ENCODE peak calls at places on chromosome 19, in four cellular contexts. U is K562, W is GM12878, T is HepG2. M is an unnamed sample.

GRCh38 chr19:13024958-13025653 is 29.8 kb downstream of the NFIX start:
- DNase-seq in U (no peak), W (no peak), T (no peak), M (no peak)

GRCh38 chr19:55315956-55316525 is 9.1 kb downstream of the TMEM150B start:
- DNase-seq in U (no peak), W (no peak), T (no peak), M (no peak)

GRCh38 chr19:33486936-33487793 is 34.4 kb downstream of the PEPD start:
- DNase-seq in U (no peak), W (no peak), T (no peak), M (no peak)

GRCh38 chr19:33459220-33459619 is 62.4 kb downstream of the PEPD start:
- DNase-seq in U (no peak), W (no peak), T (no peak), M (no peak)

GRCh38 chr19:38729653-38730469 is 14.4 kb downstream of the CAPN12 start:
- DNase-seq in U (peak; percentile 66), W (no peak), T (peak; percentile 57), M (peak; percentile 89)

GRCh38 chr19:14411161-14411560 is 8.0 kb downstream of the DDX39A start:
- DNase-seq in U (no peak), W (no peak), T (no peak), M (no peak)

GRCh38 chr19:16457195-16457953 is 14.4 kb downstream of the EPS15L1 start:
- DNase-seq in U (peak; percentile 47), W (no peak), T (peak; percentile 24), M (no peak)

GRCh38 chr19:56725829-56726424 is 54.4 kb upstream of the ZNF835 start:
- DNase-seq in U (no peak), W (no peak), T (no peak), M (no peak)

GRCh38 chr19:14507704-14508246 is 10.4 kb downstream of the DNAJB1 start:
- DNase-seq in U (no peak), W (no peak), T (peak; percentile 71), M (peak; percentile 89)

GRCh38 chr19:47405197-47405550 is 14.2 kb downstream of the MEIS3 start:
- DNase-seq in U (no peak), W (no peak), T (no peak), M (no peak)

GRCh38 chr19:57813919-57814504 is 701 bp downstream of the ZNF552 start:
- DNase-seq in U (no peak), W (no peak), T (peak; percentile 12), M (peak; percentile 17)

GRCh38 chr19:7228935-7229541 is 65.2 kb downstream of the INSR start:
- DNase-seq in U (no peak), W (no peak), T (no peak), M (no peak)

GRCh38 chr19:12763100-12763499 is 11.5 kb downstream of the BEST2 start:
- DNase-seq in U (no peak), W (no peak), T (no peak), M (no peak)

GRCh38 chr19:51726049-51726448 is 2.3 kb upstream of the HAS1 start:
- DNase-seq in U (peak; percentile 82), W (no peak), T (no peak), M (no peak)

GRCh38 chr19:39937094-39937493 is 2.7 kb upstream of the FCGBP start:
- DNase-seq in U (no peak), W (peak; percentile 36), T (no peak), M (no peak)

DNA sequence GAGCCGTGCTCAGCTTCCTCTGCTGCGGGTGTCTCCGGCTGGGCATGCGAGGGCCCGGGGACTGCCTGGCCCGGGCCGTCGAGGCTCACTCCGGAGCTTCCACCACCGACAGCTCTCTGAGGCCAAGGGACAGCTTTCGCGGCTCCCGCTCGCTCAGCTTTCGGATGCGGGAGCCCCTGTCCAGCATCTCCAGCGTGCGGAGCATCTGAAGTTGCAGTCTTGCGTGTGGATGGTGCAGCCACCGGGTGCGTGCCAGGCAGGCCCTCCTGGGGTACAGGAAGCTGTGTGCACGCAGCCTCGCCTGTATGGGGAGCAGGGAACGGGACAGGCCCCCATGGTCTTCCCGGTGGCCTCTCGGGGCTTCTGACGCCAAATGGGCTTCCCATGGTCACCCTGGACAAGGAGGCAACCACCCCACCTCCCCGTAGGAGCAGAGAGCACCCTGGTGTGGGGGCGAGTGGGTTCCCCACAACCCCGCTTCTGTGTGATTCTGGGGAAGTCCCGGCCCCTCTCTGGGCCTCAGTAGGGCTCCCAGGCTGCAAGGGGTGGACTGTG is 1.2 kb downstream of the S1PR4 start:
- DNase-seq in U (no peak), W (no peak), T (no peak), M (no peak)
- TF ChIP-seq MYC in U (no peak), W (peak; percentile 15), T (no peak), M (no peak)

DNA sequence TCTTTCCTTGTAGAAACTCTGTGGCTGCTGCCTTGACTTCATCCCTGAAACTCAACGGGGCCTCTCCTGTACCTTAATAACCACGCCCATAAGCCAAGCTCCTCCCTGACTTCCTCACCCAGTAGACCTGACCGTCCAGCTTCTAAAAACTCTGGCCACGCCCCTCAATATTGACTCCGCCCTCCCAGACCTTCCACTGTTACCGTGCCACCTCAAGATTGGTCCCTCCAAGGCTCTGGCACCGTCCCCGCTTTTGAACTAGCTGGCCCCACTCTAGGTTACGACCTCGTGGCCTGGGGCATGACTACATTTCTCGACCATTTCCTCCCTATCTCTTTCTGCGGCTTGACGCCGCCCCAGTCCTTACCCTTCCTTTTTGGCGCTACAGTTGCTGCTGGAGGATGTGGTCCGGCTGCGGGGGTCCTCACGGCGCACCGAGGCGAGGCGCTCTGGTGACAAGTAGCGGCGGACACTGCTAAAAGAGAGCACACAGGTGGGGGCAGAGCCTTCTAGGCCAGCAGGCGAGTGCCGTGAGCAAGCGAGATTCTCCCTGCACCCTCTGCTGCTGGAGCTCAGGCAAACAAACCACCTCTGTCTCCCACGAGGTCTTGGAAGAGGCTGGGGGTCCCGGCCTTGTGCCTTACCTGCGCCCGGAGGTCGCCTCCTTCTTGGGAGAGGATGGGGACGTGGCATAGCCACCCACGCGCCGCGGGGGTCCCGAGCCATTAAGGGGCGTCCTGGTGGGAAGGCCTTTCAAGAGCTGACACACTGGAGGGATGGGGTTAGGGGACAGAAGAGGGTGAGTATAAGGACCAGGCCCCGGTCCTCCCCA is 2.3 kb upstream of the EML2 start:
- DNase-seq in U (peak; percentile 84), W (peak; percentile 95), T (peak; percentile 90), M (peak; percentile 97)
- TF ChIP-seq KDM1A in U (no peak), W (no peak), T (no peak), M (no peak)

GRCh38 chr19:48921721-48922500 is 11.6 kb upstream of the DHDH start:
- DNase-seq in U (no peak), W (no peak), T (no peak), M (no peak)
- TF ChIP-seq ESRRA in U (no peak), W (no peak), T (no peak), M (no peak)

GRCh38 chr19:4088065-4088679 is 21.5 kb upstream of the ZBTB7A start:
- DNase-seq in U (no peak), W (no peak), T (no peak), M (no peak)
- TF ChIP-seq MYC in U (no peak), W (no peak), T (no peak), M (no peak)

DNA sequence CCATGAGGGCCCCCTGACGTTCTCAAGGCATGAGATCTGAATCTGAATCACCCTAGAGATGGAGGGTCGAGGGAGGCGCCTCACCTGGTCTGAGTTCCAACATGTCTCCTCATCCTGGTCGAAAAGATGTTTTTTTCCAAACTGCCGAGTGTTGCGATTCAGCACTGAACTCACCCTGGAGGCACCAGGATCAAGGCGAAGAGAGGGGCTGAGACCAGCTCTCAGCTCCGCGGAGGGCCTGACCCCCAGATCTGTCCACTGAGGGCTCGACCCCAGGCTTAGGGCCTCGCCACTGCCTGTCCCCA is 555 bp downstream of the NR2C2AP start:
- DNase-seq in U (no peak), W (no peak), T (no peak), M (no peak)
- TF ChIP-seq KDM1A in U (no peak), W (no peak), T (no peak), M (no peak)

DNA sequence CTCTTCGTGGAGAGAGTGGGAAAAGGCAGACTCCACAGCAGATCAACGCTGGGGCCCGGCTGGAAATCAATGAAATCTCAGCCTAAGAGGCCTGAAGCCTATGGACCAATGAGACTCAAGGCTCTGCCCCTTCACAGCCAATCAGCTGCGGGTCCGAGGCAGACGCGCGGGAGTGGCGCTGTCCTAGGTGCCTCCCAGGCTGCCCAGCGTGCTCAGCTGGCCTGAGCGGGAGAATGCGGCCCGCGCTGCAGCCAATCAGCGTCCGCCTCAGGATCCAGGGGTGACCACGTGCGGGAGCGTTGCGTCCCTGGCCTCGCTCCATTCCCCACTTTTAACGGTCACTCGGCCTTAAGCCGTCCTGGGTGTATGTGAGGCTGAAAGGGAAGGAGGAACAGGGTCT is at the start of gene ZBTB32:
- DNase-seq in U (peak; percentile 95), W (no peak), T (no peak), M (no peak)
- TF ChIP-seq ESRRA in U (no peak), W (no peak), T (no peak), M (no peak)

DNA sequence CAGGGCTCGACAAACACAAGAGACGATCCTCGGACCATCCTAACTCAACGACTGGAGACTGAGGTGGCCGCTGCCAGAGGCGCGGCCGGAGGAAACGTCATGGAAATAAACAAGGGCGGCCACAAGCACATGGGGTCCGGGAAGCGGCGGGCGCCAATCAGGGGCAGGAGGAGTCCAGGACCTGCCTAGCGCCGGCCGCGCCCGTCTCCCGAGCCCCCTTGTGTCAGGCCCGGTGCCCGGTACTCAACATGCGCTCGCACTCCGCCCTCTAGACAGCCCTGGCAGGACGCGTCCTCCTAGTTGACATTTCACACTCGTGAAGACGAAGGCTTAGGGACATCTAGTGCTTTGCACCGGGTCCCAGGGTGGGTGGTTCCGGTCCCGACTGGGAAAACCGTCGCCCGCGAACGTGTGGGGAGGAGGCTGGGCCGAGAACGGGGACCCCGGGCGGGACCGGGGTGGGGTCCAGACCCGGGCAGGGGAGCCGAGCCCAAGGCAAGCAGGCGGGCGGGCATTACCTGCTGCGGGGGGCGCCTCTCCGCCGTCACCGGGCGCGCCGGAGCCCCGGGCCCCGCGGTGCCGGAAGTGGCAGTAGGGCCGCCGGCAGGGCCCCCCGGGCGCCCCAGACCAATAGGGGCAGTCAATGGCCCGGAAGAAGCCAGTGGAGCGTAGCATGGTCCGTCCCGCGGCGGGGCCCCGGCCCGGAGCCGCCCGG is 442 bp downstream of the REXO1 start:
- DNase-seq in U (peak; percentile 59), W (no peak), T (peak; percentile 75), M (no peak)
- TF ChIP-seq MYC in U (peak; percentile 23), W (no peak), T (peak; percentile 63), M (peak; percentile 40)